ENCODE peak calls at places on chromosome 17, in four cellular contexts. One of them, this sample, is unnamed. For H3K4me1, the result is how much of the 10 kb centered on the place peaks cover.

GRCh38 chr17:31654936-31655335 is 204.1 kb downstream of the COPRS start:
- DNase-seq in sigmoid colon: no peak
- DNase-seq in DND-41: peak
- DNase-seq in neural progenitor cell: no peak
- DNase-seq in this sample: no peak

GRCh38 chr17:79559111-79559887 is 51.6 kb downstream of the RBFOX3 start:
- DNase-seq in sigmoid colon: peak
- DNase-seq in DND-41: no peak
- DNase-seq in neural progenitor cell: no peak
- DNase-seq in this sample: no peak

GRCh38 chr17:30573603-30574175 is 96.5 kb downstream of the GOSR1 start:
- DNase-seq in sigmoid colon: no peak
- DNase-seq in DND-41: no peak
- DNase-seq in neural progenitor cell: no peak
- DNase-seq in this sample: no peak

GRCh38 chr17:51612692-51613091 is 352.3 kb downstream of the UTP18 start:
- DNase-seq in sigmoid colon: no peak
- DNase-seq in DND-41: no peak
- DNase-seq in neural progenitor cell: no peak
- DNase-seq in this sample: no peak

GRCh38 chr17:80460286-80460881 is 16.0 kb downstream of the NPTX1 start:
- DNase-seq in sigmoid colon: peak
- DNase-seq in DND-41: no peak
- DNase-seq in neural progenitor cell: no peak
- DNase-seq in this sample: no peak

GRCh38 chr17:40910441-40910841 is 25.4 kb upstream of the KRT20 start:
- DNase-seq in sigmoid colon: no peak
- DNase-seq in DND-41: no peak
- DNase-seq in neural progenitor cell: no peak
- DNase-seq in this sample: no peak

GRCh38 chr17:17235212-17236174 is 1.5 kb downstream of the FLCN start:
- DNase-seq in sigmoid colon: no peak
- DNase-seq in DND-41: no peak
- DNase-seq in neural progenitor cell: no peak
- DNase-seq in this sample: no peak

GRCh38 chr17:16888413-16889087 is 83.4 kb downstream of the TNFRSF13B start:
- DNase-seq in sigmoid colon: no peak
- DNase-seq in DND-41: no peak
- DNase-seq in neural progenitor cell: no peak
- DNase-seq in this sample: no peak

GRCh38 chr17:82603981-82604448 is 44.2 kb downstream of the WDR45B start:
- DNase-seq in sigmoid colon: peak
- DNase-seq in DND-41: no peak
- DNase-seq in neural progenitor cell: no peak
- DNase-seq in this sample: peak

GRCh38 chr17:38452719-38453118 is 24.5 kb downstream of the ARHGAP23 start:
- DNase-seq in sigmoid colon: no peak
- DNase-seq in DND-41: no peak
- DNase-seq in neural progenitor cell: no peak
- DNase-seq in this sample: no peak
- H3K4me1 ChIP-seq in sigmoid colon: under half
- H3K4me1 ChIP-seq in DND-41: half or more
- H3K4me1 ChIP-seq in neural progenitor cell: half or more
- H3K4me1 ChIP-seq in this sample: under half

GRCh38 chr17:8137645-8138342 is 13.9 kb upstream of the HES7 start:
- DNase-seq in sigmoid colon: peak
- DNase-seq in DND-41: no peak
- DNase-seq in neural progenitor cell: no peak
- DNase-seq in this sample: no peak
- H3K27ac ChIP-seq in sigmoid colon: peak
- H3K27ac ChIP-seq in DND-41: peak
- H3K27ac ChIP-seq in neural progenitor cell: no peak
- H3K27ac ChIP-seq in this sample: peak

DNA sequence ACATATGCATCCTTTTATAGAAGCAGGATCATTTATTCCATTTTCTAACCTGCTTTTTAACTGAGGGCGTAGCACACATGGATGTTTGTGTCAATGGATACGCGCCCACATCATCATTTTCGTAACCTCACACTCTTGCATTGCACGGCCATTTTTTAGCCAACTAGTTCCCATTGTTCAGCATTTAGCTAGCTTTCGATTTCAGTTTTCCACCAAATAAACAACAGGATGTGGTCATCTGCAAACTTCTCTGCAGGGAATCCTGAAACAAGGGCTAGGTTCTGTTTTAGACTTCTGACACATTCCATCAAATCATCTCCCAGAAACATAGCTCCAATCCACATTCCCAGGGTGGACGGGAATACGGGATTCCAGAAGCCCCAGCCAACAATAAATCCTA is 6.4 kb downstream of the CYB561 start:
- DNase-seq in sigmoid colon: no peak
- DNase-seq in DND-41: peak
- DNase-seq in neural progenitor cell: no peak
- DNase-seq in this sample: peak
- H3K4me3 ChIP-seq in sigmoid colon: no peak
- H3K4me3 ChIP-seq in DND-41: no peak
- H3K4me3 ChIP-seq in neural progenitor cell: no peak
- H3K4me3 ChIP-seq in this sample: peak

GRCh38 chr17:81494984-81495383 is 17.6 kb downstream of the ACTG1 start:
- DNase-seq in sigmoid colon: no peak
- DNase-seq in DND-41: no peak
- DNase-seq in neural progenitor cell: peak
- DNase-seq in this sample: peak
- H3K4me1 ChIP-seq in sigmoid colon: under half
- H3K4me1 ChIP-seq in DND-41: under half
- H3K4me1 ChIP-seq in neural progenitor cell: under half
- H3K4me1 ChIP-seq in this sample: under half

GRCh38 chr17:7575959-7576358 is 3.5 kb upstream of the CD68 start:
- DNase-seq in sigmoid colon: no peak
- DNase-seq in DND-41: no peak
- DNase-seq in neural progenitor cell: no peak
- DNase-seq in this sample: no peak

GRCh38 chr17:7576432-7576937 is 3.0 kb upstream of the CD68 start:
- DNase-seq in sigmoid colon: no peak
- DNase-seq in DND-41: no peak
- DNase-seq in neural progenitor cell: no peak
- DNase-seq in this sample: no peak

GRCh38 chr17:7574176-7574953 is 5.1 kb upstream of the CD68 start:
- DNase-seq in sigmoid colon: no peak
- DNase-seq in DND-41: no peak
- DNase-seq in neural progenitor cell: no peak
- DNase-seq in this sample: no peak

GRCh38 chr17:7573324-7574080 is 5.9 kb upstream of the CD68 start:
- DNase-seq in sigmoid colon: peak
- DNase-seq in DND-41: peak
- DNase-seq in neural progenitor cell: peak
- DNase-seq in this sample: peak

DNA sequence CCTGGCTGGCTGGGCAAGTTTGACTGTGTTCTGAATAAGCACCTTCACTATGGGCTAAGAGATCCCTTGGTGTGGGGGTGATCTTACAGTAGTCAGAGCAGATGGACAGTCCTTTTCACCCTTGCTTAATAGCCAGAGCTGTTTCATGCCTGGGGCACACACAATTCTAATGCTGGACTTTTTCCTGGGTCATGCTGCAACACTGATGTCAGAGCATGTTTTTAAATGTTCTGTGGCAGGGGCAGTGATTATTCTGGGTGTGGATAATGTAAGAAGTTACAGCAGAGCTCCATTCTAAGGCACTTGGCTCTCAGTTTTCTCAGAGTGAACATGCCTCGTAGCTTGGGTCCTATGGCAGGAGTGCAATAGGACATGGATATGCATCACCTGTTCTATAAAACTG is 4.0 kb upstream of the CD68 start:
- DNase-seq in sigmoid colon: no peak
- DNase-seq in DND-41: no peak
- DNase-seq in neural progenitor cell: no peak
- DNase-seq in this sample: no peak
- H3K27ac ChIP-seq in sigmoid colon: peak
- H3K27ac ChIP-seq in DND-41: peak
- H3K27ac ChIP-seq in neural progenitor cell: peak
- H3K27ac ChIP-seq in this sample: peak

DNA sequence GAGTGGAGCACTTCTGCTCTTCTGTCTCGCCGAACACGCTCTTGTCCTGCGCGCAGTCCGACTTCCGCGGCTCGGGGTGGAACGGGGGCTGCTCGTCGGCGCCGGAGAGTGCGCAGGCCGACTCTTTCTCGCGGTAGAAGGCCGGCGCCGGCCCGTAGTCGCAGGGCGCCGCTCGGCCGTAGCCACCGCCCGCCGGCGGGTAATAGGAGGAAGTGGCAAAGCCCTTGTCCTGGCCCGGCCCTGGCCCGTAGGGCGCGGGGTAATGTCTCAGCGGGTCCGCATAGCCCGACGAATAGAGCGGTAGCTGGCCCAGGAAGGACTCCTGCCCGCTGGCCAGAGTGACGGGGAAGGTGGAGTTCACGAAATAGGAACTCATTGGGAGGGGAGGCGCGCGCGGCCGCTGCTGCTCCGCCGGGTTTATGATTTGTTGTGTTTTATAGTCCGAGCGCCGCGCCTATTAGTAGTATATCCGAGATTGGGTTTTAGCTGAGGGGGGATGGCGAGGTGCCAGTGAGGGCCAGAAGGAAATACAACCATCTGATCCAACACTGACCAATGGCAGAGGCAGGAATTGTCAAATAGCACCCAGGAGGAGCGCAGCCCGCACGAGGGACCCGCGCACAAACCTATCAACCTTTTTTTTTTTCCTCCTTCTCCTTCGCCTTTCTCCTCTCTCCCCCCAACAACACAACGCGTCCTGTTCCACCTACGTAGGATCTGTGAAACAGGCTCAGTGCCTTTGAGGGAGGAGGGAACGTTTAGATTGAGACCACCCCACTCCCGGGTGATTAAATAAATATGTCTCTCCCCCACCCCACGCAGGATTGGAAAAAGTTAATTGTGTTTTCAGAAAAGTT is 4.4 kb upstream of the HOXB5 start:
- DNase-seq in sigmoid colon: peak
- DNase-seq in DND-41: no peak
- DNase-seq in neural progenitor cell: peak
- DNase-seq in this sample: no peak
- H3K4me3 ChIP-seq in sigmoid colon: peak
- H3K4me3 ChIP-seq in DND-41: no peak
- H3K4me3 ChIP-seq in neural progenitor cell: no peak
- H3K4me3 ChIP-seq in this sample: peak

DNA sequence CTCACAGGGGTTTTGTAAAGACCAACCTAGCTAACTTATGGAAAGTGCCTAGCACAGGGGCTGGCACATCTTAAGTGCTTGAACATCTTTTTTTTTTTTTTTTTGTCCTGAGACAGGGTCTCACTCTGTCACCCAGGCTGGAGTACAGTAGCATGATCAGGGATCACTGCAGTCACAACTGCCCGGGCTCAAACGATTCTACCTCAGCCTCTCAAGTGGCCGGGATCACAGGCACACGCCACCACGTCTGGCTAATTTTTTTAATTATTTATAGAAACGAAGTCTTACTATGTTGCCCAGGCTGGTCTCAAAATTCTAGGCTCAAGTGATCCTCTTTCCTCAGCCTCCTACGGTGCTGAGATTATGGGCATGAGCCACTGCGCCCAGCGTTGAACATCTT is 1.3 kb downstream of the LYRM9 start:
- DNase-seq in sigmoid colon: no peak
- DNase-seq in DND-41: no peak
- DNase-seq in neural progenitor cell: no peak
- DNase-seq in this sample: no peak
- H3K4me1 ChIP-seq in sigmoid colon: under half
- H3K4me1 ChIP-seq in DND-41: under half
- H3K4me1 ChIP-seq in neural progenitor cell: under half
- H3K4me1 ChIP-seq in this sample: under half

GRCh38 chr17:6435051-6435450 is at the start of gene AIPL1:
- DNase-seq in sigmoid colon: no peak
- DNase-seq in DND-41: no peak
- DNase-seq in neural progenitor cell: peak
- DNase-seq in this sample: no peak
- H3K27ac ChIP-seq in sigmoid colon: no peak
- H3K27ac ChIP-seq in DND-41: no peak
- H3K27ac ChIP-seq in neural progenitor cell: no peak
- H3K27ac ChIP-seq in this sample: no peak

GRCh38 chr17:39660011-39660360 is 5.2 kb upstream of the TCAP start:
- DNase-seq in sigmoid colon: no peak
- DNase-seq in DND-41: no peak
- DNase-seq in neural progenitor cell: no peak
- DNase-seq in this sample: no peak

GRCh38 chr17:39659286-39660010 is 5.7 kb upstream of the TCAP start:
- DNase-seq in sigmoid colon: no peak
- DNase-seq in DND-41: no peak
- DNase-seq in neural progenitor cell: no peak
- DNase-seq in this sample: no peak

GRCh38 chr17:39661744-39662541 is 3.2 kb upstream of the TCAP start:
- DNase-seq in sigmoid colon: no peak
- DNase-seq in DND-41: no peak
- DNase-seq in neural progenitor cell: no peak
- DNase-seq in this sample: no peak

GRCh38 chr17:39660397-39661043 is 4.6 kb upstream of the TCAP start:
- DNase-seq in sigmoid colon: no peak
- DNase-seq in DND-41: no peak
- DNase-seq in neural progenitor cell: no peak
- DNase-seq in this sample: no peak

DNA sequence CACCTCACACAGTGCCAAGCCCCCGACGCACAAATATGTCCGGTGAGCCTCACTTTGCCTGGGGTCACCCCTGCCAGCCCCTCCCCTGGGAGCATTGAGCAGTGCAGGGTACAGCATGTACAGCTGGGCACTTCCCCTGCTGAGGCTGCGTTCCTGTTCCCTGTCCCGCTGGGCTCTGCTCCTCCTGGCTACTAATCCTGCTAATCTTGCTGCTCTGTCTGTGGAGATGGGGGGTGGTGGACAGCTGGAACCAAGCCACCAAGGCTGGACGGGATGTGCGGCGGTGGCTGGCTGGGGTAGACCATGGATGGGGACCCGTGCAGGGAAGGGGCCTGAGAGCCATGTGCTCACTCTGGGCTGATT is 4.1 kb upstream of the TCAP start:
- DNase-seq in sigmoid colon: no peak
- DNase-seq in DND-41: no peak
- DNase-seq in neural progenitor cell: peak
- DNase-seq in this sample: no peak
- H3K4me3 ChIP-seq in sigmoid colon: no peak
- H3K4me3 ChIP-seq in DND-41: no peak
- H3K4me3 ChIP-seq in neural progenitor cell: no peak
- H3K4me3 ChIP-seq in this sample: no peak